ENCODE peak calls at places on chromosomes 11 and 22, in seven cellular contexts. One of them, this sample, is unnamed.

GRCh38 chr11:44702897-44703296 is 23.9 kb upstream of the TSPAN18 start:
- DNase-seq in NCI-H748 treated with DMSO at 0.1 percent for 48 hours: no peak
- DNase-seq in activated CD8-positive, alpha-beta T cell treated with anti-CD3 and anti-CD28 coated beads for 36 hours: no peak
- DNase-seq in stomach: no peak
- DNase-seq in DMS153: no peak
- DNase-seq in PC-3: no peak
- DNase-seq in COR-L47: no peak
- DNase-seq in this sample: no peak

GRCh38 chr22:38973289-38974169 is 8.6 kb upstream of the APOBEC3B start:
- DNase-seq in PC-3: peak; percentile 55
- DNase-seq in COR-L47: peak; percentile 14
- DNase-seq in DMS153: no peak
- DNase-seq in stomach: peak; percentile 64
- DNase-seq in NCI-H748 treated with DMSO at 0.1 percent for 48 hours: peak; percentile 7
- DNase-seq in activated CD8-positive, alpha-beta T cell treated with anti-CD3 and anti-CD28 coated beads for 36 hours: peak; percentile 77
- DNase-seq in this sample: no peak

GRCh38 chr22:40396882-40397281 is 26.5 kb downstream of the SGSM3 start:
- DNase-seq in DMS153: peak; percentile 78
- DNase-seq in COR-L47: peak; percentile 84
- DNase-seq in NCI-H748 treated with DMSO at 0.1 percent for 48 hours: peak; percentile 87
- DNase-seq in stomach: peak; percentile 91
- DNase-seq in PC-3: peak; percentile 92
- DNase-seq in activated CD8-positive, alpha-beta T cell treated with anti-CD3 and anti-CD28 coated beads for 36 hours: no peak
- DNase-seq in this sample: no peak

GRCh38 chr11:68503281-68503687 is 42.7 kb downstream of the PPP6R3 start:
- DNase-seq in PC-3: no peak
- DNase-seq in activated CD8-positive, alpha-beta T cell treated with anti-CD3 and anti-CD28 coated beads for 36 hours: no peak
- DNase-seq in COR-L47: no peak
- DNase-seq in NCI-H748 treated with DMSO at 0.1 percent for 48 hours: no peak
- DNase-seq in stomach: no peak
- DNase-seq in DMS153: no peak
- DNase-seq in this sample: no peak

GRCh38 chr11:122642971-122643370 is 12.6 kb upstream of the UBASH3B start:
- DNase-seq in PC-3: peak; percentile 61
- DNase-seq in NCI-H748 treated with DMSO at 0.1 percent for 48 hours: no peak
- DNase-seq in stomach: no peak
- DNase-seq in DMS153: no peak
- DNase-seq in COR-L47: no peak
- DNase-seq in activated CD8-positive, alpha-beta T cell treated with anti-CD3 and anti-CD28 coated beads for 36 hours: no peak
- DNase-seq in this sample: no peak

GRCh38 chr11:2768471-2769408 is 68.9 kb upstream of the KCNQ1OT1 start:
- DNase-seq in DMS153: no peak
- DNase-seq in activated CD8-positive, alpha-beta T cell treated with anti-CD3 and anti-CD28 coated beads for 36 hours: peak; percentile 55
- DNase-seq in stomach: peak; percentile 17
- DNase-seq in PC-3: peak; percentile 85
- DNase-seq in COR-L47: no peak
- DNase-seq in NCI-H748 treated with DMSO at 0.1 percent for 48 hours: no peak
- DNase-seq in this sample: no peak

GRCh38 chr22:47210686-47211085 is 448.2 kb downstream of the TBC1D22A start:
- DNase-seq in PC-3: no peak
- DNase-seq in stomach: peak; percentile 8
- DNase-seq in DMS153: no peak
- DNase-seq in COR-L47: no peak
- DNase-seq in NCI-H748 treated with DMSO at 0.1 percent for 48 hours: no peak
- DNase-seq in activated CD8-positive, alpha-beta T cell treated with anti-CD3 and anti-CD28 coated beads for 36 hours: no peak
- DNase-seq in this sample: no peak

GRCh38 chr22:44261861-44262595 is 50.7 kb downstream of the SHISAL1 start:
- DNase-seq in NCI-H748 treated with DMSO at 0.1 percent for 48 hours: peak; percentile 33
- DNase-seq in stomach: no peak
- DNase-seq in PC-3: no peak
- DNase-seq in COR-L47: peak; percentile 93
- DNase-seq in DMS153: peak; percentile 15
- DNase-seq in activated CD8-positive, alpha-beta T cell treated with anti-CD3 and anti-CD28 coated beads for 36 hours: no peak
- DNase-seq in this sample: no peak

GRCh38 chr11:1826552-1827094 is 8.2 kb upstream of the SYT8 start:
- DNase-seq in COR-L47: no peak
- DNase-seq in activated CD8-positive, alpha-beta T cell treated with anti-CD3 and anti-CD28 coated beads for 36 hours: no peak
- DNase-seq in PC-3: peak; percentile 43
- DNase-seq in DMS153: no peak
- DNase-seq in stomach: peak; percentile 61
- DNase-seq in NCI-H748 treated with DMSO at 0.1 percent for 48 hours: no peak
- DNase-seq in this sample: no peak

GRCh38 chr11:119422505-119423416 is at the start of gene THY1:
- DNase-seq in stomach: no peak
- DNase-seq in NCI-H748 treated with DMSO at 0.1 percent for 48 hours: peak; percentile 9
- DNase-seq in activated CD8-positive, alpha-beta T cell treated with anti-CD3 and anti-CD28 coated beads for 36 hours: no peak
- DNase-seq in PC-3: no peak
- DNase-seq in COR-L47: peak; percentile 44
- DNase-seq in DMS153: no peak
- DNase-seq in this sample: no peak

GRCh38 chr22:46514592-46515207 is 22.7 kb downstream of the CELSR1 start:
- DNase-seq in DMS153: no peak
- DNase-seq in NCI-H748 treated with DMSO at 0.1 percent for 48 hours: no peak
- DNase-seq in COR-L47: no peak
- DNase-seq in PC-3: peak; percentile 76
- DNase-seq in stomach: no peak
- DNase-seq in activated CD8-positive, alpha-beta T cell treated with anti-CD3 and anti-CD28 coated beads for 36 hours: no peak
- DNase-seq in this sample: no peak

GRCh38 chr11:86811637-86812321 is 11.4 kb downstream of the PRSS23 start:
- DNase-seq in PC-3: peak; percentile 76
- DNase-seq in COR-L47: no peak
- DNase-seq in DMS153: no peak
- DNase-seq in stomach: peak; percentile 55
- DNase-seq in NCI-H748 treated with DMSO at 0.1 percent for 48 hours: no peak
- DNase-seq in activated CD8-positive, alpha-beta T cell treated with anti-CD3 and anti-CD28 coated beads for 36 hours: no peak
- DNase-seq in this sample: no peak

GRCh38 chr11:126834573-126834972 is 166.0 kb downstream of the KIRREL3 start:
- DNase-seq in PC-3: no peak
- DNase-seq in stomach: no peak
- DNase-seq in COR-L47: no peak
- DNase-seq in DMS153: no peak
- DNase-seq in activated CD8-positive, alpha-beta T cell treated with anti-CD3 and anti-CD28 coated beads for 36 hours: no peak
- DNase-seq in NCI-H748 treated with DMSO at 0.1 percent for 48 hours: no peak
- DNase-seq in this sample: no peak

GRCh38 chr11:115324569-115325432 is 179.4 kb downstream of the CADM1 start:
- DNase-seq in DMS153: peak; percentile 43
- DNase-seq in COR-L47: peak; percentile 62
- DNase-seq in NCI-H748 treated with DMSO at 0.1 percent for 48 hours: peak; percentile 65
- DNase-seq in activated CD8-positive, alpha-beta T cell treated with anti-CD3 and anti-CD28 coated beads for 36 hours: peak; percentile 27
- DNase-seq in stomach: peak; percentile 27
- DNase-seq in PC-3: peak; percentile 54
- DNase-seq in this sample: peak; percentile 1

GRCh38 chr11:122505304-122506006 is 150.1 kb upstream of the UBASH3B start:
- DNase-seq in PC-3: peak; percentile 92
- DNase-seq in COR-L47: peak; percentile 39
- DNase-seq in DMS153: peak; percentile 51
- DNase-seq in stomach: peak; percentile 68
- DNase-seq in NCI-H748 treated with DMSO at 0.1 percent for 48 hours: peak; percentile 6
- DNase-seq in activated CD8-positive, alpha-beta T cell treated with anti-CD3 and anti-CD28 coated beads for 36 hours: peak; percentile 69
- DNase-seq in this sample: no peak

GRCh38 chr22:35530700-35531099 is 9.9 kb upstream of the RASD2 start:
- DNase-seq in stomach: no peak
- DNase-seq in DMS153: no peak
- DNase-seq in NCI-H748 treated with DMSO at 0.1 percent for 48 hours: no peak
- DNase-seq in PC-3: no peak
- DNase-seq in activated CD8-positive, alpha-beta T cell treated with anti-CD3 and anti-CD28 coated beads for 36 hours: no peak
- DNase-seq in COR-L47: no peak
- DNase-seq in this sample: no peak

GRCh38 chr11:79436911-79437273 is 3.9 kb downstream of the TENM4 start:
- DNase-seq in stomach: no peak
- DNase-seq in activated CD8-positive, alpha-beta T cell treated with anti-CD3 and anti-CD28 coated beads for 36 hours: no peak
- DNase-seq in DMS153: no peak
- DNase-seq in COR-L47: no peak
- DNase-seq in NCI-H748 treated with DMSO at 0.1 percent for 48 hours: no peak
- DNase-seq in PC-3: no peak
- DNase-seq in this sample: no peak

GRCh38 chr22:20866716-20867115 is 7.9 kb downstream of the SNAP29 start:
- DNase-seq in stomach: no peak
- DNase-seq in PC-3: no peak
- DNase-seq in DMS153: no peak
- DNase-seq in NCI-H748 treated with DMSO at 0.1 percent for 48 hours: no peak
- DNase-seq in activated CD8-positive, alpha-beta T cell treated with anti-CD3 and anti-CD28 coated beads for 36 hours: no peak
- DNase-seq in COR-L47: no peak
- DNase-seq in this sample: no peak

GRCh38 chr11:64085915-64086262 is 50.2 kb downstream of the FLRT1 start:
- DNase-seq in COR-L47: no peak
- DNase-seq in stomach: no peak
- DNase-seq in DMS153: no peak
- DNase-seq in activated CD8-positive, alpha-beta T cell treated with anti-CD3 and anti-CD28 coated beads for 36 hours: no peak
- DNase-seq in NCI-H748 treated with DMSO at 0.1 percent for 48 hours: no peak
- DNase-seq in PC-3: no peak
- DNase-seq in this sample: no peak

GRCh38 chr22:28044546-28045173 is 125.6 kb upstream of the PITPNB start:
- DNase-seq in activated CD8-positive, alpha-beta T cell treated with anti-CD3 and anti-CD28 coated beads for 36 hours: no peak
- DNase-seq in PC-3: no peak
- DNase-seq in stomach: no peak
- DNase-seq in NCI-H748 treated with DMSO at 0.1 percent for 48 hours: no peak
- DNase-seq in DMS153: no peak
- DNase-seq in COR-L47: no peak
- DNase-seq in this sample: no peak

GRCh38 chr11:34565417-34566208 is 52.0 kb upstream of the ELF5 start:
- DNase-seq in PC-3: peak; percentile 12
- DNase-seq in activated CD8-positive, alpha-beta T cell treated with anti-CD3 and anti-CD28 coated beads for 36 hours: peak; percentile 37
- DNase-seq in stomach: no peak
- DNase-seq in DMS153: no peak
- DNase-seq in COR-L47: no peak
- DNase-seq in NCI-H748 treated with DMSO at 0.1 percent for 48 hours: peak; percentile 14
- DNase-seq in this sample: no peak

GRCh38 chr22:46501701-46502100 is 35.7 kb downstream of the CELSR1 start:
- DNase-seq in stomach: no peak
- DNase-seq in PC-3: peak; percentile 75
- DNase-seq in DMS153: no peak
- DNase-seq in COR-L47: no peak
- DNase-seq in NCI-H748 treated with DMSO at 0.1 percent for 48 hours: no peak
- DNase-seq in activated CD8-positive, alpha-beta T cell treated with anti-CD3 and anti-CD28 coated beads for 36 hours: no peak
- DNase-seq in this sample: no peak

GRCh38 chr22:33864723-33865130 is 55.5 kb downstream of the LARGE1 start:
- DNase-seq in PC-3: no peak
- DNase-seq in COR-L47: no peak
- DNase-seq in DMS153: no peak
- DNase-seq in NCI-H748 treated with DMSO at 0.1 percent for 48 hours: no peak
- DNase-seq in stomach: no peak
- DNase-seq in activated CD8-positive, alpha-beta T cell treated with anti-CD3 and anti-CD28 coated beads for 36 hours: no peak
- DNase-seq in this sample: no peak

GRCh38 chr11:107747622-107748021 is 35.8 kb upstream of the SLN start:
- DNase-seq in DMS153: no peak
- DNase-seq in activated CD8-positive, alpha-beta T cell treated with anti-CD3 and anti-CD28 coated beads for 36 hours: no peak
- DNase-seq in NCI-H748 treated with DMSO at 0.1 percent for 48 hours: no peak
- DNase-seq in stomach: no peak
- DNase-seq in PC-3: no peak
- DNase-seq in COR-L47: no peak
- DNase-seq in this sample: no peak

GRCh38 chr11:23555085-23555484 is 694.8 kb upstream of the CCDC179 start:
- DNase-seq in stomach: no peak
- DNase-seq in PC-3: peak; percentile 37
- DNase-seq in activated CD8-positive, alpha-beta T cell treated with anti-CD3 and anti-CD28 coated beads for 36 hours: no peak
- DNase-seq in DMS153: no peak
- DNase-seq in NCI-H748 treated with DMSO at 0.1 percent for 48 hours: no peak
- DNase-seq in COR-L47: no peak
- DNase-seq in this sample: no peak

GRCh38 chr11:45266693-45267451 is 19.3 kb downstream of the SYT13 start:
- DNase-seq in stomach: no peak
- DNase-seq in DMS153: no peak
- DNase-seq in NCI-H748 treated with DMSO at 0.1 percent for 48 hours: no peak
- DNase-seq in activated CD8-positive, alpha-beta T cell treated with anti-CD3 and anti-CD28 coated beads for 36 hours: peak; percentile 58
- DNase-seq in PC-3: no peak
- DNase-seq in COR-L47: no peak
- DNase-seq in this sample: no peak

GRCh38 chr22:44244265-44244822 is 63.6 kb downstream of the PARVG start:
- DNase-seq in COR-L47: no peak
- DNase-seq in stomach: peak; percentile 5
- DNase-seq in PC-3: no peak
- DNase-seq in DMS153: no peak
- DNase-seq in activated CD8-positive, alpha-beta T cell treated with anti-CD3 and anti-CD28 coated beads for 36 hours: no peak
- DNase-seq in NCI-H748 treated with DMSO at 0.1 percent for 48 hours: no peak
- DNase-seq in this sample: no peak

GRCh38 chr11:67043572-67044329 is 12.9 kb upstream of the RHOD start:
- DNase-seq in stomach: no peak
- DNase-seq in NCI-H748 treated with DMSO at 0.1 percent for 48 hours: no peak
- DNase-seq in PC-3: no peak
- DNase-seq in activated CD8-positive, alpha-beta T cell treated with anti-CD3 and anti-CD28 coated beads for 36 hours: no peak
- DNase-seq in COR-L47: no peak
- DNase-seq in DMS153: no peak
- DNase-seq in this sample: no peak

GRCh38 chr11:57353024-57353423 is 14.9 kb downstream of the P2RX3 start:
- DNase-seq in stomach: no peak
- DNase-seq in DMS153: no peak
- DNase-seq in activated CD8-positive, alpha-beta T cell treated with anti-CD3 and anti-CD28 coated beads for 36 hours: no peak
- DNase-seq in COR-L47: no peak
- DNase-seq in PC-3: no peak
- DNase-seq in NCI-H748 treated with DMSO at 0.1 percent for 48 hours: no peak
- DNase-seq in this sample: no peak

GRCh38 chr11:44755553-44756505 is 29.1 kb downstream of the TSPAN18 start:
- DNase-seq in DMS153: no peak
- DNase-seq in PC-3: no peak
- DNase-seq in activated CD8-positive, alpha-beta T cell treated with anti-CD3 and anti-CD28 coated beads for 36 hours: no peak
- DNase-seq in stomach: no peak
- DNase-seq in NCI-H748 treated with DMSO at 0.1 percent for 48 hours: no peak
- DNase-seq in COR-L47: peak; percentile 63
- DNase-seq in this sample: no peak

GRCh38 chr11:123640677-123641494 is 13.5 kb downstream of the SCN3B start:
- DNase-seq in activated CD8-positive, alpha-beta T cell treated with anti-CD3 and anti-CD28 coated beads for 36 hours: peak; percentile 67
- DNase-seq in COR-L47: peak; percentile 5
- DNase-seq in stomach: peak; percentile 53
- DNase-seq in NCI-H748 treated with DMSO at 0.1 percent for 48 hours: no peak
- DNase-seq in PC-3: peak; percentile 67
- DNase-seq in DMS153: peak; percentile 9
- DNase-seq in this sample: peak; percentile 30

GRCh38 chr11:46446343-46446751 is 54.8 kb upstream of the CHRM4 start:
- DNase-seq in DMS153: peak; percentile 6
- DNase-seq in stomach: no peak
- DNase-seq in NCI-H748 treated with DMSO at 0.1 percent for 48 hours: no peak
- DNase-seq in COR-L47: peak; percentile 39
- DNase-seq in activated CD8-positive, alpha-beta T cell treated with anti-CD3 and anti-CD28 coated beads for 36 hours: no peak
- DNase-seq in PC-3: no peak
- DNase-seq in this sample: no peak

GRCh38 chr11:33375688-33376311 is 118.6 kb downstream of the HIPK3 start:
- DNase-seq in stomach: no peak
- DNase-seq in COR-L47: peak; percentile 25
- DNase-seq in PC-3: peak; percentile 34
- DNase-seq in DMS153: no peak
- DNase-seq in activated CD8-positive, alpha-beta T cell treated with anti-CD3 and anti-CD28 coated beads for 36 hours: no peak
- DNase-seq in NCI-H748 treated with DMSO at 0.1 percent for 48 hours: peak; percentile 37
- DNase-seq in this sample: peak; percentile 37

GRCh38 chr11:75490221-75491181 is 35.2 kb downstream of the GDPD5 start:
- DNase-seq in stomach: no peak
- DNase-seq in activated CD8-positive, alpha-beta T cell treated with anti-CD3 and anti-CD28 coated beads for 36 hours: no peak
- DNase-seq in COR-L47: no peak
- DNase-seq in DMS153: no peak
- DNase-seq in NCI-H748 treated with DMSO at 0.1 percent for 48 hours: no peak
- DNase-seq in PC-3: peak; percentile 86
- DNase-seq in this sample: no peak

GRCh38 chr11:126989942-126990715 is 10.4 kb downstream of the KIRREL3 start:
- DNase-seq in stomach: peak; percentile 72
- DNase-seq in DMS153: peak; percentile 46
- DNase-seq in NCI-H748 treated with DMSO at 0.1 percent for 48 hours: peak; percentile 11
- DNase-seq in PC-3: peak; percentile 77
- DNase-seq in activated CD8-positive, alpha-beta T cell treated with anti-CD3 and anti-CD28 coated beads for 36 hours: peak; percentile 68
- DNase-seq in COR-L47: peak; percentile 71
- DNase-seq in this sample: peak; percentile 36

GRCh38 chr11:14500181-14500651 is 605 bp upstream of the COPB1 start:
- DNase-seq in DMS153: no peak
- DNase-seq in activated CD8-positive, alpha-beta T cell treated with anti-CD3 and anti-CD28 coated beads for 36 hours: peak; percentile 72
- DNase-seq in stomach: peak; percentile 58
- DNase-seq in COR-L47: peak; percentile 24
- DNase-seq in PC-3: peak; percentile 57
- DNase-seq in NCI-H748 treated with DMSO at 0.1 percent for 48 hours: peak; percentile 60
- DNase-seq in this sample: peak; percentile 26

GRCh38 chr11:118210323-118210722 is 14.5 kb downstream of the JAML start:
- DNase-seq in DMS153: no peak
- DNase-seq in stomach: no peak
- DNase-seq in PC-3: no peak
- DNase-seq in activated CD8-positive, alpha-beta T cell treated with anti-CD3 and anti-CD28 coated beads for 36 hours: no peak
- DNase-seq in NCI-H748 treated with DMSO at 0.1 percent for 48 hours: no peak
- DNase-seq in COR-L47: no peak
- DNase-seq in this sample: no peak

This sample was measured in GM06990.